ENCODE peak calls at places on chromosome 22, in five cellular contexts. A is NB4, Z is adrenal gland, V is transverse colon, L is glutamatergic neuron. Y is an unnamed sample.

GRCh38 chr22:50531546-50532352 is 1.9 kb upstream of the TYMP start:
- DNase-seq in A (peak), Z (peak), V (peak), L (peak), Y (peak)

GRCh38 chr22:24230911-24231656 is 13.8 kb downstream of the GGT5 start:
- DNase-seq in A (peak), Z (peak), V (peak), L (peak), Y (no peak)

GRCh38 chr22:38398609-38399401 is 56.2 kb downstream of the KCNJ4 start:
- DNase-seq in A (peak), Z (peak), V (peak), L (peak), Y (no peak)

GRCh38 chr22:45246060-45246985 is 5.6 kb upstream of the KIAA0930 start:
- DNase-seq in A (no peak), Z (peak), V (peak), L (no peak), Y (peak)

GRCh38 chr22:35126993-35127392 is 61.0 kb downstream of the ISX start:
- DNase-seq in A (no peak), Z (no peak), V (no peak), L (no peak), Y (no peak)

GRCh38 chr22:48301908-48302307 is 1525.8 kb downstream of the BRD1 start:
- DNase-seq in A (no peak), Z (no peak), V (no peak), L (no peak), Y (no peak)

GRCh38 chr22:33082221-33082620 is 24.0 kb upstream of the SYN3 start:
- DNase-seq in A (no peak), Z (no peak), V (no peak), L (no peak), Y (no peak)

GRCh38 chr22:39129081-39129480 is 23.4 kb downstream of the CBX7 start:
- DNase-seq in A (no peak), Z (no peak), V (peak), L (no peak), Y (no peak)

GRCh38 chr22:39743955-39744752 is 149.4 kb downstream of the ENTHD1 start:
- DNase-seq in A (no peak), Z (no peak), V (no peak), L (no peak), Y (no peak)

GRCh38 chr22:36162127-36163034 is 1.8 kb upstream of the APOL3 start:
- DNase-seq in A (peak), Z (no peak), V (no peak), L (no peak), Y (no peak)

GRCh38 chr22:37485006-37485713 is 1.0 kb downstream of the MFNG start:
- DNase-seq in A (no peak), Z (no peak), V (no peak), L (no peak), Y (no peak)

GRCh38 chr22:44819966-44820631 is 67.7 kb downstream of the ARHGAP8 start:
- DNase-seq in A (no peak), Z (no peak), V (no peak), L (no peak), Y (no peak)

GRCh38 chr22:29150701-29151100 is 55.0 kb upstream of the EMID1 start:
- DNase-seq in A (no peak), Z (peak), V (no peak), L (no peak), Y (peak)

GRCh38 chr22:44425356-44425755 is 72.7 kb downstream of the RTL6 start:
- DNase-seq in A (no peak), Z (no peak), V (no peak), L (peak), Y (no peak)

GRCh38 chr22:43262990-43263644 is 76.2 kb upstream of the TTLL12 start:
- DNase-seq in A (peak), Z (no peak), V (peak), L (peak), Y (no peak)

GRCh38 chr22:37703906-37704305 is 7.1 kb downstream of the TRIOBP start:
- DNase-seq in A (no peak), Z (no peak), V (no peak), L (no peak), Y (no peak)

GRCh38 chr22:27804683-27805297 is 3.2 kb upstream of the MN1 start:
- DNase-seq in A (peak), Z (peak), V (peak), L (peak), Y (no peak)